ENCODE peak calls at places on chromosomes 4 and X, in four cellular contexts. I, X, F and U are unnamed samples.
A peak's percentile ranks its signal among the peaks of the same experiment; 100 is the strongest.

GRCh38 chrX:154751669-154752271 is 893 bp upstream of the GAB3 start:
- DNase-seq in X (no peak), F (no peak), I (no peak), U (no peak)

GRCh38 chr4:188665466-188665865 is 526.2 kb downstream of the TRIML1 start:
- DNase-seq in X (no peak), F (no peak), I (no peak), U (no peak)

GRCh38 chr4:155582971-155583437 is 83.6 kb upstream of the GUCY1A1 start:
- DNase-seq in I (no peak), X (no peak), F (no peak), U (no peak)

GRCh38 chrX:150282953-150283352 is 80.2 kb upstream of the MAMLD1 start:
- DNase-seq in X (no peak), F (no peak), I (no peak), U (no peak)

GRCh38 chr4:4991541-4992099 is 27.6 kb downstream of the CYTL1 start:
- DNase-seq in I (no peak), X (no peak), F (peak; percentile 63), U (no peak)

GRCh38 chr4:184732126-184732525 is 1.8 kb downstream of the CENPU start:
- DNase-seq in X (no peak), F (no peak), I (no peak), U (no peak)

GRCh38 chr4:185137233-185137925 is 5.7 kb upstream of the SLC25A4 start:
- DNase-seq in X (peak; percentile 54), F (no peak), I (no peak), U (peak; percentile 74)

GRCh38 chr4:174157106-174157607 is 126.3 kb downstream of the FBXO8 start:
- DNase-seq in I (no peak), X (no peak), F (no peak), U (no peak)

DNA sequence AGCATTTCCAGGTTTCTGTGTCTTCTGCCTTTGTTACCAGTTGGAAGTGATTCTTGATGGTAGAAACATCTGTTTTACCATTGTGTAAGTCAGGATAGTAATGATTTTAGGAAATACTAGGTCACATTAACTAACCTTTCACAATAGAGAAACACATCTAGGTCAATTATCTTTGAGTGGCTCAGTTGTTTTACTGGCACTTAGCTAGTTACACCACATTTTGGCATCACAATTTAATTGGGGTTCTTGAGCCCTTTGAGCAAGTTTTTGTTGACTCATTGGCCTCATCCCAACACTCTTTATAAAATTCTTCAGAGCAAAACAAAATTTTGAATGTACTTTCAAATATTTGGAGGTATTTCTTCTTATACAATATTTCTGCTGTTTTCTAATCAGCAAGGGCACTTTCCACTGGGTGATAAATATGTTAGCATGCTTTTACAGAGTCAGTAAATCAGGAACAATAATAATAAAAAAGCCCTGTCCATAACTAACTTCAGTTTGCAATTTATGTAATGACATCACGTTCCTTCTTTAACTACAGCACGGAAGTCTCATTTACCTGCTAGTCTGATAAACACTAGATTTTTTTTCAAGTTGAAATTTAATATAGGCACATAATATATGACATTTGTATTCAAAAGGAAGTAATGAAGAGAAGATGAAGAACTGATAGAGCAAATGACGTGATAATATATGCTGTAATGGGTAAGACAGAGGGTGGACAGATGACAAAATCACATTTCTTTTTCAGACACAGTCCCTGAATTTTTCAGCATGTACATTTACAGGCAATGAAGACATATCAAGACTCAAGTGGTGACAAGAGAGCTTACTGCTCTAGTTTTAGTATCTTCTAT is 64.9 kb upstream of the GK2 start:
- DNase-seq in F (no peak), I (no peak), X (no peak), U (no peak)
- TF ChIP-seq EP300 in F (no peak), I (no peak), X (no peak), U (no peak)

DNA sequence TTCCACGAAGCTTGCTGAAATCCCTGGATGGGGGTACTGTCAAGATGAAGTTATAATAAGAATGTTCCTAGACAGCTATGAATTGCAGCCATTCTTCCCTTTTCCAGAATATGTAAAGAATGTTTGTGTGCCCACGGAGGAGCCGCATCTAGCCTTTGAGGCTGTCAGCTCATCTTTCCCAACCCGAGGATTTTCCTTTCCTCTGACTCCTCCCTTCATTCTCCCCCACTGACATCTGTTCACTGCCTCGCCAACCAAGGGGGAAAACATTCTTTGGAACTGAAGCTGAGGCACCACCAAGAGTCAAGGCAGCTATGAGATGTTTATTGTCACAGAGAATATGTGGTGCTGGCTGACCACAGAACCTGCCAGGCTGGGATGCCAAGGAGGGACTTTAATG is 8.8 kb downstream of the NHSL2 start:
- DNase-seq in X (no peak), I (no peak), F (no peak), U (no peak)
- TF ChIP-seq POLR2A in X (no peak), I (no peak), F (no peak), U (no peak)

GRCh38 chrX:17057209-17057608 is 110.8 kb downstream of the REPS2 start:
- DNase-seq in I (no peak), F (no peak), X (no peak), U (no peak)
- H3K4me1 ChIP-seq in I (no peaks in the 10 kb centered on the region), F (no peaks in the 10 kb centered on the region), X (no peaks in the 10 kb centered on the region), U (no peaks in the 10 kb centered on the region)

GRCh38 chr4:37663552-37663951 is 22.6 kb downstream of the RELL1 start:
- DNase-seq in X (no peak), F (no peak), I (no peak), U (no peak)

GRCh38 chr4:37664696-37665095 is 21.5 kb downstream of the RELL1 start:
- DNase-seq in X (no peak), F (no peak), I (no peak), U (no peak)

GRCh38 chr4:37665347-37666009 is 20.7 kb downstream of the RELL1 start:
- DNase-seq in X (no peak), F (no peak), I (no peak), U (no peak)

GRCh38 chr4:37667197-37668100 is 18.7 kb downstream of the RELL1 start:
- DNase-seq in F (no peak), I (no peak), X (no peak), U (no peak)

DNA sequence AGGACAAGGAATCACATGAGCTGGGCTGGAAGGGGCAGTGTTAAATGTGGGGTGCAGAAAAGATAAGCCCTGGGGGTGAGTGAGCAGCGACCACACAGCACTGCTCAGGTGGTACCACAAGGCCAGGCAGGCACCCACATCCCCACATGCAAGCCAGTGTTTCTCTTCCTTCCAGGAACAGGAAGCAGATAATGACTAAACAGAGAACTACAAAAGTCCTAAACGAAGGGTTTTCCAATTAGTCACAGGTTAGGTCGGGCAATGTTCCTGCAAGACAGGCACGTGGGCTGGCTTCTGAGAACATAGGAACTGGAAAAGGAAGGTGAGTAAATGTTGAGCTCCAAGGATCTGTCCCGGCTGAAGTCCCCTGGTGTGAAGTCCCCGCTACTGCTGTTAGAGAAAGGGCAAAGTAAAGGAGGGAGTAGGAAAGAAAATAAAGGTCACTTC is 19.5 kb downstream of the RELL1 start:
- DNase-seq in F (no peak), I (peak; percentile 55), X (no peak), U (no peak)
- TF ChIP-seq EP300 in F (peak; percentile 42), I (no peak), X (peak; percentile 68), U (peak; percentile 19)